ENCODE peak calls at places on chromosome 3, in four cellular contexts. E is cardiac muscle cell, P is A549, I is left lung. B is an unnamed sample.

GRCh38 chr3:87260270-87260669 is 16.1 kb downstream of the POU1F1 start:
- DNase-seq in E (peak; percentile 67), P (peak; percentile 28), I (no peak), B (peak; percentile 23)

GRCh38 chr3:94734201-94734600 is 671.3 kb downstream of the NSUN3 start:
- DNase-seq in E (no peak), P (no peak), I (no peak), B (no peak)

GRCh38 chr3:81968628-81969027 is 207.2 kb upstream of the GBE1 start:
- DNase-seq in E (peak; percentile 10), P (no peak), I (no peak), B (no peak)

GRCh38 chr3:189776163-189776824 is 145.1 kb downstream of the TP63 start:
- DNase-seq in E (no peak), P (no peak), I (no peak), B (no peak)

GRCh38 chr3:69288161-69288895 is 97.6 kb downstream of the FRMD4B start:
- DNase-seq in E (peak; percentile 74), P (no peak), I (no peak), B (no peak)

GRCh38 chr3:72907851-72908620 is 20.2 kb downstream of the GXYLT2 start:
- DNase-seq in E (no peak), P (no peak), I (no peak), B (no peak)

GRCh38 chr3:49625971-49626640 is 48.0 kb upstream of the APEH start:
- DNase-seq in E (no peak), P (no peak), I (no peak), B (no peak)

GRCh38 chr3:12194209-12194608 is 35.5 kb upstream of the TIMP4 start:
- DNase-seq in E (no peak), P (no peak), I (no peak), B (no peak)

GRCh38 chr3:16506884-16507409 is 6.6 kb downstream of the RFTN1 start:
- DNase-seq in E (no peak), P (no peak), I (no peak), B (no peak)

GRCh38 chr3:32443471-32443870 is 51.8 kb downstream of the CMTM7 start:
- DNase-seq in E (no peak), P (no peak), I (no peak), B (no peak)

GRCh38 chr3:187024561-187025226 is 94.4 kb downstream of the ST6GAL1 start:
- DNase-seq in E (no peak), P (no peak), I (no peak), B (no peak)

GRCh38 chr3:143237036-143237688 is 117.6 kb downstream of the CHST2 start:
- DNase-seq in E (no peak), P (no peak), I (no peak), B (no peak)

GRCh38 chr3:123400169-123400568 is 48.7 kb downstream of the ADCY5 start:
- DNase-seq in E (no peak), P (no peak), I (no peak), B (no peak)

GRCh38 chr3:34000301-34000700 is 201.9 kb downstream of the PDCD6IP start:
- DNase-seq in E (no peak), P (no peak), I (no peak), B (no peak)

GRCh38 chr3:22089284-22089683 is 338.3 kb upstream of the ZNF385D start:
- DNase-seq in E (peak; percentile 53), P (peak; percentile 6), I (no peak), B (no peak)

GRCh38 chr3:107142171-107142570 is 235.1 kb upstream of the CCDC54 start:
- DNase-seq in E (no peak), P (no peak), I (no peak), B (no peak)

GRCh38 chr3:185968168-185968567 is 30.4 kb upstream of the TRA2B start:
- DNase-seq in E (no peak), P (no peak), I (no peak), B (no peak)

GRCh38 chr3:55405436-55405835 is 81.7 kb downstream of the WNT5A start:
- DNase-seq in E (peak; percentile 37), P (no peak), I (no peak), B (no peak)
- TF ChIP-seq CTCF in E (peak; percentile 31), P (no peak), I (no peak), B (peak; percentile 47)

GRCh38 chr3:126104028-126104635 is 20.2 kb upstream of the SLC41A3 start:
- DNase-seq in E (no peak), P (no peak), I (no peak), B (no peak)

GRCh38 chr3:126104742-126105605 is 21.1 kb upstream of the SLC41A3 start:
- DNase-seq in E (no peak), P (no peak), I (no peak), B (no peak)

GRCh38 chr3:126102011-126102410 is 18.1 kb upstream of the SLC41A3 start:
- DNase-seq in E (no peak), P (no peak), I (no peak), B (no peak)

GRCh38 chr3:126102530-126102951 is 18.6 kb upstream of the SLC41A3 start:
- DNase-seq in E (no peak), P (no peak), I (no peak), B (no peak)

DNA sequence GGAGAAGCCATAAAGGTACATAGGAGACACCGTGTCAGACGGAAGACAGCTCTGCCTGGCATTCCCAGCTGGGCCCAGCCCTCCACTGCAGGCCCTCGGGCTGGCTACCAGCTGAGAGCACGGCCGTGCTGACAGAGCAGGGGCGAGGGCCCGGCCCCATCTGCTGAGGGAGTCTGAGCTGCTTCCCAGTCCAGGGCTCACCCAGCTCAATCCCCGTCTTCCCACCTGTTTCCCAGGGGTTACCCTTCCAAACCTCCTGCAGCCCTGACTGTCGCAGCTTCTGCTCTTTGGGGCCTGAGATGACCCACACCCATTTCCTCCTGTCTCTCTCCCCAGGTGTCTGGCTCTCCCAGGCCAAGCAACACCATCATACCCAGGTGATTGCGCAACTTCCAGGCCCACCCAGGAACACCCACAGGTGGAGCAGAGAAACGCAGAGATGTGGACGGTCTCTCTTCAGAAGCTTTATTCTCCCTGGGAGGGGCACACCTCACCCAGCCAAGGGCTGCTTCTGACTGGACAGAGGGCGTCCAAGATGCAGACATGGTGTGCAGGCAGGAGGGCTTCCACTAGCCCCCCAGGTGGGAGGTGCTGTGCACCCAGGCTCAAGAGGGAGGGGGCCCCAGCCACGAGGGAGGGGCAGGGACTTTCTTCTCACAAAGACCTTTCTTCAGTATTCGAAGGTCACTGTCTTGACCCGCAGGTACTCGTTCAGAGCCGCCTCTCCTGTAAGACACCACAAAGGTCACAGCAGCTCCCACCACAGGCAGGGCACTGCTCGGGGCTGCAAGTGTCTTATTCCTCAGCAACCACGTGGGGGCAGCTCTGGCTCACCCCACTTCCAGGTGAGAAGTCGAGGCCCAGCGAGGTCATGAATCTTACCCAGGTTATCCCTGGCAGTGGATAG is 19.4 kb upstream of the SLC41A3 start:
- DNase-seq in E (no peak), P (no peak), I (no peak), B (peak; percentile 8)
- TF ChIP-seq CTCF in E (no peak), P (no peak), I (no peak), B (peak; percentile 29)

GRCh38 chr3:28042095-28042635 is 199.3 kb upstream of the CMC1 start:
- DNase-seq in E (no peak), P (no peak), I (no peak), B (no peak)
- TF ChIP-seq CTCF in E (no peak), P (no peak), I (no peak), B (no peak)

GRCh38 chr3:9416139-9416780 is 18.8 kb downstream of the SETD5 start:
- DNase-seq in E (no peak), P (no peak), I (no peak), B (no peak)
- TF ChIP-seq CTCF in E (no peak), P (no peak), I (no peak), B (no peak)